ENCODE peak calls at places on chromosomes 3 and 15, in nine cellular contexts. X, S, W, O, H, Z, N, M and K are unnamed samples.
A peak's percentile ranks its signal among the peaks of the same experiment; 100 is the strongest.

GRCh38 chr3:28576590-28577220 is 228.1 kb upstream of the AZI2 start:
- DNase-seq in X (no peak), M (peak; percentile 23), O (no peak), N (no peak), S (no peak), H (no peak), Z (no peak), W (no peak), K (no peak)

GRCh38 chr3:42501321-42501680 is 1.1 kb upstream of the VIPR1 start:
- DNase-seq in Z (peak; percentile 10), H (no peak), W (no peak), O (no peak), X (no peak), S (no peak), N (no peak), M (peak; percentile 73), K (no peak)

GRCh38 chr15:99058421-99058870 is 46.4 kb upstream of the SYNM start:
- DNase-seq in Z (no peak), N (no peak), O (no peak), M (peak; percentile 59), X (no peak), H (no peak), W (no peak), S (no peak), K (no peak)

GRCh38 chr3:46907271-46907670 is 29.8 kb downstream of the PTH1R start:
- DNase-seq in X (peak; percentile 64), W (no peak), H (no peak), M (no peak), O (no peak), N (no peak), S (no peak), Z (no peak), K (no peak)

GRCh38 chr3:136984837-136985236 is 27.1 kb downstream of the IL20RB start:
- DNase-seq in S (peak; percentile 90), W (no peak), Z (peak; percentile 76), X (no peak), H (no peak), O (peak; percentile 10), M (no peak), N (peak; percentile 79), K (peak; percentile 16)

GRCh38 chr15:74291101-74292071 is 55.3 kb downstream of the CCDC33 start:
- DNase-seq in W (peak; percentile 69), Z (peak; percentile 66), H (peak; percentile 58), X (peak; percentile 80), M (peak; percentile 98), S (peak; percentile 76), N (peak; percentile 94), O (peak; percentile 73), K (peak; percentile 21)

GRCh38 chr3:194686816-194687637 is 1.3 kb downstream of the FAM43A start:
- DNase-seq in H (no peak), O (peak; percentile 54), W (peak; percentile 73), Z (peak; percentile 29), S (peak; percentile 48), N (peak; percentile 70), M (peak; percentile 76), X (peak; percentile 73), K (no peak)

GRCh38 chr3:65439641-65440040 is 599.1 kb downstream of the MAGI1 start:
- DNase-seq in N (peak; percentile 70), Z (peak; percentile 35), X (peak; percentile 69), O (peak; percentile 64), M (peak; percentile 85), W (peak; percentile 22), H (no peak), S (peak; percentile 62), K (peak; percentile 49)

GRCh38 chr15:31257286-31257685 is 69.3 kb upstream of the KLF13 start:
- DNase-seq in N (no peak), M (no peak), S (no peak), Z (no peak), H (no peak), O (no peak), W (no peak), X (no peak), K (no peak)

GRCh38 chr3:130644600-130645232 is 101.9 kb downstream of the PIK3R4 start:
- DNase-seq in S (peak; percentile 9), O (no peak), X (no peak), M (no peak), Z (no peak), N (no peak), W (no peak), H (no peak), K (no peak)

GRCh38 chr3:39317571-39318169 is 11.8 kb upstream of the CCR8 start:
- DNase-seq in W (no peak), M (no peak), N (no peak), Z (no peak), S (peak; percentile 7), H (no peak), X (no peak), O (no peak), K (no peak)

GRCh38 chr3:188918086-188918485 is 253.7 kb upstream of the TPRG1 start:
- DNase-seq in Z (no peak), N (peak; percentile 63), S (no peak), M (no peak), W (no peak), H (no peak), O (no peak), X (no peak), K (no peak)

GRCh38 chr15:73688455-73688854 is 4.3 kb downstream of the CD276 start:
- DNase-seq in O (no peak), M (no peak), Z (no peak), S (no peak), X (peak; percentile 53), W (no peak), N (peak; percentile 33), H (no peak), K (no peak)

GRCh38 chr15:42836251-42836650 is 84.3 kb downstream of the TTBK2 start:
- DNase-seq in W (no peak), O (no peak), H (no peak), X (no peak), S (peak; percentile 7), N (peak; percentile 17), M (no peak), Z (no peak), K (no peak)

GRCh38 chr3:13083898-13084297 is 10.7 kb upstream of the IQSEC1 start:
- DNase-seq in W (peak; percentile 69), S (no peak), M (no peak), O (no peak), X (no peak), H (no peak), N (no peak), Z (peak; percentile 60), K (no peak)

GRCh38 chr3:19543212-19543841 is 390.7 kb downstream of the EFHB start:
- DNase-seq in Z (no peak), H (no peak), M (peak; percentile 76), S (peak; percentile 37), W (peak; percentile 36), O (no peak), N (peak; percentile 0), X (no peak), K (no peak)

GRCh38 chr15:80596521-80596976 is 98.6 kb upstream of the ABHD17C start:
- DNase-seq in O (no peak), Z (peak; percentile 33), S (peak; percentile 61), H (no peak), N (no peak), W (no peak), X (no peak), M (no peak), K (no peak)

GRCh38 chr3:66253790-66254620 is 33.2 kb downstream of the SLC25A26 start:
- DNase-seq in Z (no peak), N (peak; percentile 64), M (peak; percentile 45), O (peak; percentile 61), X (no peak), W (peak; percentile 32), H (no peak), S (peak; percentile 56), K (no peak)

GRCh38 chr3:29950232-29950631 is 656.2 kb upstream of the TGFBR2 start:
- DNase-seq in H (no peak), Z (no peak), N (no peak), M (no peak), S (no peak), W (no peak), O (no peak), X (no peak), K (no peak)

DNA sequence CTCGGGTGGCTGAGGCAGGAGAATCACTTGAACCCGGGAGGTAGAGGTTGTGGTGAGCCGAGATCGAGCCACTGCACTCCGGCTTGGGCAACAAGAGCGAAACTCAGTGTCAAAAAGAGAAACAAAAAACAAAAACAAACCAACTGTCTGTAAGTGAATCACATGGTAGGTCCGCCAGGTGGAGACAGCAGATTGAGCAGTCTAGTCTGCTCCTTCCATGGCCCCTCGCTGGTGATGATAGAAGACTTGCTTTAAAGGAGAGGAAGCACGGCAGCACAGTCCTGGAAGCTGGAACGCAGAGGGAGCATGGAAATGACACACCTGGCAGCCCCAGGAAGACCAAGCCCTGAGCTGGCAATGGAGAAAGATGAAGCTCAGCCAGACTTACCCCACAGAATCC is 31.4 kb upstream of the MGLL start:
- DNase-seq in Z (peak; percentile 12), N (no peak), O (no peak), H (no peak), X (no peak), W (no peak), M (peak; percentile 54), S (no peak), K (no peak)
- H3K4me3 ChIP-seq in Z (no peak overlapping the region), N (no peak overlapping the region), O (no peak overlapping the region), H (no peak overlapping the region), X (no peak overlapping the region), W (no peak overlapping the region), M (no peak overlapping the region), S (no peak overlapping the region), K (no peak overlapping the region)

DNA sequence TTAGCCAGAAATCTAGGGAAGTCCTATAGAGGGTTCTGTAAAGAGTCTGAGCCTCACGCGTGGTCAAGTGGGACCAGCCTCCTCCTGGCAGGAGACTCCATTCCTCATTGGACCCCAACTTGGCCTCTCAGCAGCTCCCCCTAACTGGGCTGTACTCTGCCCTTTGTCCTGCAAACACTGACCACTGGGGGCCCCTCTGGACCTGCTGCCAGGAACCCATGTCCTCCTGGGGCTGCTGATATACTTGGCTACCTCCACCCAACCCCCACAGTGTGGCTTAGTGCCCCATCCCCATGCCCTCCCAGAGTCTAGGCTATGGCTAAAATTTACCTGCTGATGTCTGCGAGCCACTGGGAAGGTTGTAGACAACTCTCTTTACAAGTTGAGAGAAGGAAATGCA is 62.7 kb downstream of the UBP1 start:
- DNase-seq in H (no peak), N (no peak), Z (no peak), M (peak; percentile 56), O (no peak), W (no peak), X (no peak), S (no peak), K (no peak)
- TF ChIP-seq CTCF in H (no peak), N (peak; percentile 8), Z (no peak), M (peak; percentile 25), O (no peak), W (peak; percentile 21), X (no peak), S (no peak), K (no peak)

GRCh38 chr15:55372701-55373440 is 35.3 kb downstream of the CCPG1 start:
- DNase-seq in W (peak; percentile 26), S (no peak), O (no peak), N (no peak), X (no peak), M (no peak), H (no peak), Z (no peak), K (no peak)
- H3K4me3 ChIP-seq in W (no peak overlapping the region), S (no peak overlapping the region), O (no peak overlapping the region), N (no peak overlapping the region), X (no peak overlapping the region), M (no peak overlapping the region), H (no peak overlapping the region), Z (no peak overlapping the region), K (no peak overlapping the region)

DNA sequence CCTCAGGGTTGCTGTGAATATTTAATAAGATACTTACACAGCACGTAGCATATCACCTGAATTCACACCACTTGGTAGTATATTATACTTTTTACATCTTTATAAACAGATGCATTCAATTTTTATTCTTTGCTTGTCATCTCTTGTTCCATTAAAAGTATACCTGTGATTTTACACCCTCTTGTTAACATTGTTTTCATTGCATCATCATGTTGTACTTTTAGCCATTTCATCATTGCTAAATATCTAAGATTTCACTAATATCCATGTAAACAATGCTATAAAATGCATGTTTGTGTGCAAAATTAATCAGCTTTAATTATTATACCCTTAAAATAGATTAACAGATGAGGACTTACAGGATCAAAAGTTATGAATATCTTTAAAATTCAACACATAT is 155.3 kb downstream of the MEX3B start:
- DNase-seq in N (no peak), M (no peak), Z (no peak), W (no peak), S (no peak), X (no peak), O (no peak), H (no peak), K (no peak)
- TF ChIP-seq CTCF in N (no peak), M (no peak), Z (no peak), W (no peak), S (no peak), X (no peak), O (no peak), H (no peak), K (no peak)